ENCODE peak calls at places on chromosomes 6 and 20, in seven cellular contexts. V is GM12864, D is glutamatergic neuron, E is mesothelial cell of epicardium, P is tibial artery, Z is WTC11, K is Peyer's patch. J is an unnamed sample.

GRCh38 chr6:41901882-41902519 is 6.8 kb upstream of the USP49 start:
- DNase-seq in V (no peak), D (peak; percentile 25), E (no peak), P (no peak), Z (peak; percentile 46), K (peak; percentile 48), J (no peak)

GRCh38 chr6:41370488-41371111 is 35.2 kb downstream of the NCR2 start:
- DNase-seq in V (no peak), D (no peak), E (no peak), P (no peak), Z (no peak), K (no peak), J (no peak)

GRCh38 chr6:170137911-170138910 is 152.7 kb downstream of the DLL1 start:
- DNase-seq in V (no peak), D (no peak), E (peak; percentile 14), P (peak; percentile 62), Z (no peak), K (no peak), J (peak; percentile 58)

GRCh38 chr20:3781153-3781910 is at the start of gene SPEF1:
- DNase-seq in V (no peak), D (peak; percentile 77), E (no peak), P (peak; percentile 91), Z (peak; percentile 83), K (peak; percentile 60), J (no peak)

GRCh38 chr20:62900692-62901584 is 25.4 kb downstream of the DIDO1 start:
- DNase-seq in V (no peak), D (no peak), E (no peak), P (no peak), Z (no peak), K (no peak), J (no peak)

GRCh38 chr20:20010639-20011500 is 6.3 kb upstream of the NAA20 start:
- DNase-seq in V (no peak), D (no peak), E (no peak), P (no peak), Z (no peak), K (no peak), J (no peak)

GRCh38 chr20:23116301-23117089 is 30.4 kb upstream of the CD93 start:
- DNase-seq in V (no peak), D (no peak), E (no peak), P (peak; percentile 60), Z (no peak), K (no peak), J (peak; percentile 40)

GRCh38 chr20:54199283-54199682 is 8.6 kb upstream of the PFDN4 start:
- DNase-seq in V (no peak), D (no peak), E (no peak), P (no peak), Z (no peak), K (no peak), J (no peak)

GRCh38 chr6:107318100-107318736 is 141.1 kb downstream of the PDSS2 start:
- DNase-seq in V (peak; percentile 21), D (peak; percentile 42), E (no peak), P (no peak), Z (peak; percentile 61), K (peak; percentile 35), J (peak; percentile 64)

GRCh38 chr6:42729731-42730130 is 7.3 kb upstream of the PRPH2 start:
- DNase-seq in V (no peak), D (no peak), E (no peak), P (no peak), Z (no peak), K (no peak), J (no peak)

GRCh38 chr20:23050847-23051627 is 1.6 kb upstream of the THBD start:
- DNase-seq in V (no peak), D (peak; percentile 81), E (no peak), P (peak; percentile 93), Z (peak; percentile 94), K (no peak), J (peak; percentile 91)

GRCh38 chr20:57281900-57282299 is 15.5 kb upstream of the BMP7 start:
- DNase-seq in V (no peak), D (no peak), E (no peak), P (no peak), Z (no peak), K (no peak), J (no peak)

GRCh38 chr6:2110504-2110903 is 134.9 kb downstream of the GMDS start:
- DNase-seq in V (no peak), D (no peak), E (no peak), P (peak; percentile 87), Z (no peak), K (no peak), J (no peak)

GRCh38 chr6:112180095-112180820 is 74.1 kb downstream of the LAMA4 start:
- DNase-seq in V (peak; percentile 38), D (no peak), E (no peak), P (no peak), Z (no peak), K (peak; percentile 19), J (no peak)

GRCh38 chr20:50309280-50309763 is 118.7 kb downstream of the CEBPB start:
- DNase-seq in V (no peak), D (no peak), E (no peak), P (no peak), Z (no peak), K (no peak), J (no peak)

GRCh38 chr20:43432498-43432897 is 25.2 kb upstream of the SRSF6 start:
- DNase-seq in V (no peak), D (no peak), E (no peak), P (no peak), Z (no peak), K (no peak), J (no peak)

GRCh38 chr6:109944448-109944847 is 33.7 kb upstream of the GPR6 start:
- DNase-seq in V (no peak), D (no peak), E (no peak), P (no peak), Z (peak; percentile 39), K (no peak), J (no peak)

GRCh38 chr6:112227992-112228391 is 26.4 kb downstream of the LAMA4 start:
- DNase-seq in V (no peak), D (no peak), E (no peak), P (no peak), Z (no peak), K (no peak), J (no peak)

GRCh38 chr20:3603108-3603507 is 60.1 kb downstream of the GFRA4 start:
- DNase-seq in V (no peak), D (no peak), E (no peak), P (no peak), Z (no peak), K (no peak), J (no peak)

GRCh38 chr6:74741608-74742007 is 464.2 kb downstream of the COL12A1 start:
- DNase-seq in V (no peak), D (peak; percentile 55), E (no peak), P (no peak), Z (peak; percentile 12), K (no peak), J (no peak)

GRCh38 chr6:52984247-52984646 is 10.8 kb downstream of the GSTA4 start:
- DNase-seq in V (no peak), D (no peak), E (no peak), P (no peak), Z (no peak), K (peak; percentile 42), J (no peak)

GRCh38 chr20:25345721-25346120 is 44.9 kb downstream of the ABHD12 start:
- DNase-seq in V (no peak), D (no peak), E (no peak), P (no peak), Z (no peak), K (no peak), J (no peak)

GRCh38 chr6:124854338-124854922 is 107.8 kb upstream of the RNF217 start:
- DNase-seq in V (no peak), D (no peak), E (no peak), P (no peak), Z (no peak), K (no peak), J (no peak)
- TF ChIP-seq CTCF in V (no peak), D (no peak), E (peak; percentile 31), P (peak; percentile 21), Z (no peak), K (no peak), J (peak; percentile 25)

GRCh38 chr6:139954463-139955071 is 580.1 kb upstream of the CITED2 start:
- DNase-seq in V (no peak), D (no peak), E (no peak), P (no peak), Z (no peak), K (no peak), J (no peak)
- TF ChIP-seq CTCF in V (no peak), D (no peak), E (no peak), P (no peak), Z (no peak), K (no peak), J (no peak)

DNA sequence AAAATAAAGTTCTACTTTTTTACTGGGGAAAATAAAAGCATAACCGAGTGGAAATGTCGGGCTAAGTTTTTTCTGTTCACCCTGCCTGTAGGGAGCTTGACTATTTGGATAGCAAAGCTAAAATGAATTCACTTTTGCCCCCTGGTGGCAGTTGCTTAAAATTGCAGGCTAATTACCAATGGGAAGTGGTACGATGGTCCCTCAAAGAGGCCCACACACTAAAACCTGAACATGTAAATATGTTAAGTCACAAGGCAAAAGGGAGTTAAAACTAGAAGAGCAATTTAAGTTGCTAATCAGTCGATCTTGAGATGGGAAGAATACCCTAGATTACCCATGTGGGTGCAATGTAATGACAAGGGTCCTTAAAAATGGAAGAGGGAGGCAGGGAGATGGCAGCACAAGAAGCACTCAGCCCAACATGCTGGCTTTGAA is 916 bp upstream of the SUN5 start:
- DNase-seq in V (no peak), D (no peak), E (no peak), P (no peak), Z (no peak), K (no peak), J (no peak)
- TF ChIP-seq CTCF in V (peak; percentile 64), D (peak; percentile 84), E (peak; percentile 83), P (peak; percentile 7), Z (peak; percentile 81), K (peak; percentile 56), J (peak; percentile 36)

GRCh38 chr6:10343320-10343719 is 71.6 kb downstream of the TFAP2A start:
- DNase-seq in V (no peak), D (no peak), E (no peak), P (no peak), Z (no peak), K (no peak), J (no peak)
- TF ChIP-seq CTCF in V (no peak), D (no peak), E (no peak), P (no peak), Z (no peak), K (no peak), J (no peak)